ENCODE peak calls at places on chromosomes 2 and 18, in eight cellular contexts. F, T, K, I, P, A, G and Y are unnamed samples.

GRCh38 chr2:27807476-27807875 is 36.0 kb downstream of the MRPL33 start:
- DNase-seq in I (no peak), G (no peak), A (no peak), P (peak; percentile 31), K (peak; percentile 32), T (peak; percentile 40), F (no peak), Y (peak; percentile 62)

GRCh38 chr2:147845608-147846002 is 776 bp downstream of the ACVR2A start:
- DNase-seq in F (no peak), K (no peak), T (peak; percentile 23), A (no peak), P (no peak), I (no peak), G (no peak), Y (no peak)

GRCh38 chr2:128362186-128362888 is 43.7 kb upstream of the HS6ST1 start:
- DNase-seq in T (no peak), G (peak; percentile 33), F (peak; percentile 19), P (no peak), I (no peak), A (no peak), K (no peak), Y (no peak)

GRCh38 chr2:217216982-217217381 is 357.1 kb upstream of the TNP1 start:
- DNase-seq in K (no peak), T (no peak), F (no peak), G (no peak), A (no peak), I (no peak), P (no peak), Y (no peak)

GRCh38 chr2:206023183-206023582 is 62.8 kb downstream of the INO80D start:
- DNase-seq in I (no peak), K (no peak), F (no peak), G (no peak), P (no peak), A (no peak), T (no peak), Y (no peak)

GRCh38 chr2:201130524-201131186 is 14.7 kb downstream of the CFLAR start:
- DNase-seq in I (no peak), F (no peak), G (no peak), K (no peak), T (no peak), P (peak; percentile 69), A (no peak), Y (no peak)

GRCh38 chr2:100902833-100903405 is 83.0 kb downstream of the NPAS2 start:
- DNase-seq in I (no peak), G (no peak), A (no peak), F (no peak), T (no peak), K (no peak), P (no peak), Y (no peak)

GRCh38 chr2:230891509-230891908 is 26.8 kb downstream of the ITM2C start:
- DNase-seq in T (no peak), P (no peak), K (peak; percentile 25), G (peak; percentile 33), A (no peak), I (no peak), F (no peak), Y (peak; percentile 21)

GRCh38 chr2:178229927-178230326 is 35.6 kb downstream of the OSBPL6 start:
- DNase-seq in F (no peak), T (no peak), K (no peak), I (no peak), A (no peak), G (no peak), P (no peak), Y (no peak)

GRCh38 chr2:12061317-12061716 is 314.9 kb downstream of the LPIN1 start:
- DNase-seq in T (no peak), A (no peak), P (no peak), I (no peak), K (no peak), G (no peak), F (no peak), Y (no peak)

GRCh38 chr2:12061785-12062184 is 315.4 kb downstream of the LPIN1 start:
- DNase-seq in T (no peak), G (no peak), I (no peak), F (no peak), P (no peak), K (no peak), A (no peak), Y (no peak)

GRCh38 chr2:12066986-12067385 is 320.6 kb downstream of the LPIN1 start:
- DNase-seq in T (no peak), P (no peak), K (no peak), I (no peak), G (no peak), A (no peak), F (no peak), Y (no peak)

GRCh38 chr2:12063210-12063609 is 316.8 kb downstream of the LPIN1 start:
- DNase-seq in A (no peak), K (no peak), T (no peak), F (no peak), I (no peak), P (no peak), G (no peak), Y (no peak)

DNA sequence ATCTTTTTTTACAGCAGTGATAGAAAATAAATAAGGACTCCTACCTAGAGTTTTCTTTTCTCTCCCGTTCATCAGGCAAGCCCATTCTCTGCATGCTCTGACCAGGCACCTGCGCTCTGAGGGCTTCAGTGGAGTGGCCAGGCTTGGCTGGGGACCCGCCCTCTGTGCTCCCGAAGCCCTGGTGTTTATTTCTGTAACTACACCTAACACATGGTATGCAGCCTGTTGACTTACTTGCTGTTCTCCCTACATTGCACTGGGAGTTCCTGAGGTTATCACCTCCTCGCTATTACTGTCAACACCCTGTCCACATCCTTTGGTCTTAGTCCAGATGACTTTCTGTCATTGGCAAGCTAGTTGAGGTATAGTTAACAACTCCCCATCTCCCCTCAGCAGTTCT is 317.7 kb downstream of the LPIN1 start:
- DNase-seq in T (peak; percentile 79), K (no peak), F (no peak), I (no peak), G (no peak), P (no peak), A (no peak), Y (no peak)
- TF ChIP-seq CTCF in T (no peak), K (no peak), F (no peak), I (no peak), G (no peak), P (no peak), A (no peak), Y (no peak)

DNA sequence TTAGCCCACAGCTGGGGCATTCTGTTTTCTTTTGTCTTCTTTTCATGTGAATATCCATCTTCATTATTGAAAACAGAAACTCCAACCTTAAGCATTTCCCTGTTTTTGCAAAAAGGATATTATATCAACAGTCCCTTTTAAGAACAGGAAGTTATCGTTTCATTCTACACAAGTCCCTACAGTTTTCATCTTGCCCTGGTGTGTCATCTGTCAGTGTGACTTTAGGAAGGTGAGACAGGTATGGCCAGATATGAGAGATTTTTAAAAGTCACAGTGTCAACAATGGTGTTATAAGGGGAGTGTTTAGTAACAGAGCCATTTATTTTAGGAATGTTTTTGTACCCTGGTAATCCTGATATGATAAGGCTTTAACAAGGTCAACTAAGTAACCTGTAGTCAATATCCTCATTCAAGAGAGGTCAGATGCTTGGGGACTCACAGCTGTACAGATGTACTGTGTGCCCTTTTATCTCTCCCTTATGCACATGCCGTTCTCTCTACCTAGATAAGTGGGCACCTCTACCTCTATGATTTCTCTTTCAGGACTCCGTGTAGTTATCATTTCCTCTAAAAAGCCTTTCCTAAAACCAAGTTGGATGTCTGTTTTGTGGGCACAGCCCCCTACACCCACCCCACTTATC is 132.5 kb downstream of the BCL2 start:
- DNase-seq in A (no peak), F (no peak), K (no peak), T (no peak), G (no peak), P (no peak), I (no peak), Y (no peak)
- H3K4me1 ChIP-seq in A (peaks cover 32% of the 10 kb centered on the region), F (no peaks in the 10 kb centered on the region), K (peaks cover 44% of the 10 kb centered on the region), T (peaks cover 22% of the 10 kb centered on the region), G (no peaks in the 10 kb centered on the region), P (no peaks in the 10 kb centered on the region), I (peaks cover 19% of the 10 kb centered on the region), Y (peaks cover 10% of the 10 kb centered on the region)

GRCh38 chr2:160639472-160639871 is 145.9 kb upstream of the RBMS1 start:
- DNase-seq in K (no peak), I (no peak), G (no peak), P (no peak), T (no peak), A (no peak), F (no peak), Y (no peak)
- H3K36me3 ChIP-seq in K (no peaks in the 10 kb centered on the region), I (no peaks in the 10 kb centered on the region), G (no peaks in the 10 kb centered on the region), P (no peaks in the 10 kb centered on the region), T (no peaks in the 10 kb centered on the region), A (no peaks in the 10 kb centered on the region), F (no peaks in the 10 kb centered on the region), Y (no peaks in the 10 kb centered on the region)

GRCh38 chr2:38317725-38318124 is 59.3 kb downstream of the ATL2 start:
- DNase-seq in A (no peak), T (no peak), K (no peak), P (no peak), G (no peak), I (no peak), F (no peak), Y (no peak)

DNA sequence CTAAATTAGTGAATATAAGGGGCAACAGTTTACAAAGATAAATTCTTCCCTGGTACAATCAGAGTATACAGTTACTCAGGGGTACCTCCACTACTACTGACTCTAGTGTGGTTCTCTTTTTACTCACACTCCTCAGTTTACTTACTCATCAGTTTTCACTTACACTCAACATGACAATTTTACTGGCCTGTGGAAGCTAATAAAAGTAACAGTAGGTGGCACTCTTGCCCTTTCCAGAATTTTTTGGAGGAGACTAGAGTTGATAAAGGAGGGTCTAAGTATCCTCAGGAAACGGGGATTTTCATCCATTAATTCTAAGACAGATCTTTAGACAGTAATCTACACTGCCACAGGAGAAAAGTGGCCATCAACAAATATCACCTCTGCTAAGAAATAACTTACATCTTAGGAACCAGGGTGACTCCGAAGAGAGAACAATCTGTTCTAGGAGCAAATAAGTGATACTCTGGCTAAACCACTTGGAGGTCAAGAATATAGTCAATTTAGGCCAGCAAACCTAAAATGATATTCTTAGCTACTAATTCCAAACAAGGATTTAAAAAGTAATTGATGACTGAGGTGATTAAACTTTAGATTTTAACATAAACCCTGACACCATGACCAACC is 61.3 kb downstream of the ATL2 start:
- DNase-seq in I (no peak), T (peak; percentile 50), F (no peak), P (peak; percentile 58), G (no peak), K (no peak), A (no peak), Y (no peak)
- TF ChIP-seq CTCF in I (peak; percentile 58), T (peak; percentile 71), F (peak; percentile 53), P (peak; percentile 62), G (peak; percentile 80), K (peak; percentile 56), A (peak; percentile 56), Y (peak; percentile 37)